ENCODE peak calls at places on chromosomes 1 and 21, in six cellular contexts. M, H, V, W, Y and X are unnamed samples.

GRCh38 chr1:178579562-178579961 is 66.7 kb downstream of the TEX35 start:
- DNase-seq in M (no peak), H (no peak), V (no peak), W (no peak), Y (no peak), X (no peak)

GRCh38 chr1:117284408-117285215 is 73.9 kb upstream of the VTCN1 start:
- DNase-seq in M (no peak), H (no peak), V (peak), W (no peak), Y (no peak), X (no peak)

GRCh38 chr1:219858980-219859379 is 69.4 kb downstream of the SLC30A10 start:
- DNase-seq in M (no peak), H (no peak), V (no peak), W (no peak), Y (no peak), X (no peak)

GRCh38 chr1:94962745-94963265 is 35.9 kb upstream of the CNN3 start:
- DNase-seq in M (no peak), H (no peak), V (peak), W (peak), Y (no peak), X (no peak)

GRCh38 chr1:28773105-28773504 is 36.4 kb downstream of the YTHDF2 start:
- DNase-seq in M (no peak), H (no peak), V (no peak), W (no peak), Y (no peak), X (no peak)

GRCh38 chr1:21259316-21260076 is 30.8 kb downstream of the ECE1 start:
- DNase-seq in M (no peak), H (no peak), V (no peak), W (no peak), Y (no peak), X (no peak)

GRCh38 chr21:28391938-28392337 is 600.7 kb downstream of the LTN1 start:
- DNase-seq in M (no peak), H (no peak), V (no peak), W (no peak), Y (no peak), X (no peak)

GRCh38 chr1:31413405-31414005 is 492 bp downstream of the SERINC2 start:
- DNase-seq in M (peak), H (peak), V (peak), W (no peak), Y (peak), X (peak)

GRCh38 chr21:42317826-42318746 is 2.9 kb upstream of the TFF3 start:
- DNase-seq in M (no peak), H (no peak), V (no peak), W (no peak), Y (no peak), X (no peak)

GRCh38 chr1:59406437-59407164 is 109.7 kb downstream of the FGGY start:
- DNase-seq in M (no peak), H (no peak), V (no peak), W (no peak), Y (no peak), X (no peak)

GRCh38 chr1:210730023-210730422 is 401.3 kb downstream of the HHAT start:
- DNase-seq in M (no peak), H (no peak), V (no peak), W (no peak), Y (no peak), X (no peak)

GRCh38 chr1:56452027-56453011 is 127.0 kb downstream of the PLPP3 start:
- DNase-seq in M (no peak), H (no peak), V (no peak), W (no peak), Y (no peak), X (no peak)

GRCh38 chr1:9960705-9961562 is 17.7 kb downstream of the NMNAT1 start:
- DNase-seq in M (no peak), H (no peak), V (no peak), W (no peak), Y (no peak), X (no peak)

GRCh38 chr1:161985301-161985825 is 38.3 kb downstream of the OLFML2B start:
- DNase-seq in M (no peak), H (no peak), V (no peak), W (no peak), Y (no peak), X (no peak)

GRCh38 chr1:207414606-207415108 is 39.5 kb upstream of the CR2 start:
- DNase-seq in M (no peak), H (no peak), V (no peak), W (no peak), Y (no peak), X (no peak)

GRCh38 chr1:220528679-220529529 is 968 bp downstream of the MARK1 start:
- DNase-seq in M (no peak), H (no peak), V (peak), W (no peak), Y (no peak), X (no peak)

GRCh38 chr1:87421809-87422208 is 93.1 kb downstream of the LMO4 start:
- DNase-seq in M (no peak), H (no peak), V (no peak), W (no peak), Y (no peak), X (no peak)

GRCh38 chr1:63621698-63622097 is 28.5 kb downstream of the PGM1 start:
- DNase-seq in M (peak), H (no peak), V (no peak), W (no peak), Y (no peak), X (no peak)

GRCh38 chr1:24897263-24898151 is 32.6 kb downstream of the RUNX3 start:
- DNase-seq in M (no peak), H (peak), V (no peak), W (no peak), Y (peak), X (no peak)

GRCh38 chr1:95118019-95118499 is 904 bp downstream of the TLCD4 start:
- DNase-seq in M (no peak), H (no peak), V (peak), W (no peak), Y (peak), X (peak)

GRCh38 chr1:61268546-61269243 is 186.3 kb downstream of the NFIA start:
- DNase-seq in M (no peak), H (no peak), V (no peak), W (no peak), Y (no peak), X (peak)

GRCh38 chr1:190244406-190244805 is 233.3 kb downstream of the BRINP3 start:
- DNase-seq in M (no peak), H (no peak), V (no peak), W (no peak), Y (no peak), X (no peak)

GRCh38 chr1:214990619-214991018 is 91.9 kb upstream of the KCNK2 start:
- DNase-seq in M (no peak), H (no peak), V (peak), W (no peak), Y (no peak), X (no peak)

GRCh38 chr1:171769754-171770153 is 11.7 kb upstream of the METTL13 start:
- DNase-seq in M (no peak), H (no peak), V (no peak), W (no peak), Y (no peak), X (no peak)

GRCh38 chr1:7868085-7868780 is 15.4 kb upstream of the UTS2 start:
- DNase-seq in M (no peak), H (no peak), V (no peak), W (no peak), Y (no peak), X (no peak)

GRCh38 chr1:230982698-230983097 is 3.8 kb downstream of the ARV1 start:
- DNase-seq in M (no peak), H (no peak), V (no peak), W (no peak), Y (no peak), X (no peak)

GRCh38 chr1:58779837-58780585 is 3.8 kb downstream of the JUN start:
- DNase-seq in M (no peak), H (peak), V (peak), W (peak), Y (no peak), X (no peak)

GRCh38 chr1:235920596-235921375 is 54.1 kb upstream of the LYST start:
- DNase-seq in M (no peak), H (no peak), V (no peak), W (no peak), Y (no peak), X (no peak)

GRCh38 chr1:221251580-221251979 is 372.3 kb downstream of the HLX start:
- DNase-seq in M (no peak), H (no peak), V (no peak), W (no peak), Y (no peak), X (no peak)

DNA sequence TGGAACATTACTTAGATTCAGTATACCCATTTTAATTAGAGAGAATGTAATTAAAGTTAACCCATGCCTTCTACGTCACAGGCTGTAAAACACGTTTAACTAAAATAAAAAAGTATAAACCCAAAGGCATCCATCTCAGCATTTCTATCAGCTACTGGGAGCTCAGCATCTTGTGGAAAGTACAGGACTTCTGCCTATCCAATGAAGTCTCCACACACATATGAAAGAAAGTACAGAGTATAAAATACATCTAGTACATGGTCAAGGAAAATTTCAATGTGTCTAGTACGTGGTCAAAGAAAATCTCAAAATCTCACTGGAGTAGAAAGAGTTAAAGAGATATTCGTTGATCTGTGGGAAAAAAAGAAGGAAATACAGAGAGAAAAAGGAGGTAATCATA is 141.4 kb upstream of the ZNHIT6 start:
- DNase-seq in M (no peak), H (no peak), V (peak), W (no peak), Y (no peak), X (no peak)
- H3K27ac ChIP-seq in M (no peak), H (no peak), V (peak), W (no peak), Y (no peak), X (no peak)

DNA sequence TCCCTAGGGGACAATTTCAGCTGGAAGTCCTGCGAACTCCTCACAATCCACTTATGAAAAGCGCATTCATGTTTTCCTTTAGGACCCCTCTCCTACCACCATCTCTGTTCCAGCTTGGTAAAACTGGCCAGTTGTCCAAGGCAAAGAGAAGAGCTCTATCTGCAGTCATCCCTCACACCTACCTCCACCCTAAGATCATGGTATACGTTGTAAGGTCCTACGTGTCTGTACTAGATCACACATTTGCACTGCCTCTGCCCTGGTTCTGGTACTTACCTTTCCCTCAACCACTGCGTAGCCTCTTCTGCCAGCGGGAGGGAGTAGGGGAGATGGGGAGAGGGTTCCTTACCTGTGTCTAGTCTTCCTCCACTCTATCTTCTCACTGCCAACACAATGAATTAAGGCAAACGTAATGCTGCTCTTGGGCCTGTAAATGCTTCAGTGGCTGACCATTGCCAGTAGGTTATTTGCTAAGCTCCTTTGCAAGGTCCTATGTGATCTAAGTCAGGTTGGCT is 739 bp upstream of the NUP133 start:
- DNase-seq in M (no peak), H (no peak), V (no peak), W (no peak), Y (no peak), X (no peak)
- H3K27ac ChIP-seq in M (peak), H (peak), V (peak), W (peak), Y (peak), X (peak)

GRCh38 chr1:156645666-156646065 is 3.7 kb downstream of the BCAN start:
- DNase-seq in M (no peak), H (no peak), V (no peak), W (no peak), Y (no peak), X (no peak)

GRCh38 chr1:156643266-156644092 is 1.6 kb downstream of the BCAN start:
- DNase-seq in M (no peak), H (no peak), V (no peak), W (peak), Y (no peak), X (no peak)

GRCh38 chr1:156644146-156644545 is 2.2 kb downstream of the BCAN start:
- DNase-seq in M (no peak), H (no peak), V (no peak), W (no peak), Y (no peak), X (no peak)

GRCh38 chr1:156644640-156645039 is 2.7 kb downstream of the BCAN start:
- DNase-seq in M (no peak), H (no peak), V (no peak), W (no peak), Y (no peak), X (no peak)

GRCh38 chr1:156645058-156645457 is 3.1 kb downstream of the BCAN start:
- DNase-seq in M (no peak), H (no peak), V (no peak), W (no peak), Y (no peak), X (no peak)
- H3K27ac ChIP-seq in M (no peak), H (no peak), V (no peak), W (no peak), Y (no peak), X (peak)

GRCh38 chr1:167685844-167686243 is 35.9 kb upstream of the MPZL1 start:
- DNase-seq in M (no peak), H (no peak), V (no peak), W (no peak), Y (no peak), X (no peak)
- H3K27ac ChIP-seq in M (peak), H (no peak), V (no peak), W (no peak), Y (no peak), X (no peak)

DNA sequence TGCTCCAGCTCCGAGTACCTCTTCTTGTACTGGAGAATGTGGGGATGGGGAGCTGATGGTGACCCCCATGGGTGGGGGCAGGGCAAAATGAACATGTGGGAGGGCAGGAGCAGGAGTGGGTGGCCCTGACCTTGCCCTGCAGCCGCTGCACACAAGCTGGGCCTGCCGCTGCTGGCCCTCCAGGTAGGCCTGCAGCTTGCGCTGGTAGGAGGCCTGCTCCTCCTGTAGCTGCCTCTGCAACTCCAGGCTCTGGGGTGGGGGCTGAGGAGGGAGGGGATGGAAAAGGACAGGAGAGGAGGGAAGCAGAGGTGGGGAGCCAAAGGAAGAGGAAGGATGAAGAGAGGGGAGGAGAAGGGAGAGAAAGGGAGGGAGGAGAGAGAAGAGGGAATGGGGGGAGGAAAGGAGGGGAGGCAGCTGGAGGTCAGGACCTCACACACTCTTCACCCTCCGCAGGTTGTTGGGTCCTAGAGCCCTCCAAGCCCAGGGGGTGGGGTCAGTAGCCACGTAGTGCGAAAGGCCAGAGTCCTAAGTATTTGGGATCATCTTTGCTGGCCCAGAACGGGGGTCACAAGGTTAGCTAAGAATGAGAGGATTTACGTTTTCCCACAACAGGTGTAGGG is 22.9 kb downstream of the RNU1-1 start:
- DNase-seq in M (no peak), H (peak), V (no peak), W (no peak), Y (no peak), X (no peak)
- H3K27ac ChIP-seq in M (no peak), H (no peak), V (no peak), W (no peak), Y (no peak), X (peak)

DNA sequence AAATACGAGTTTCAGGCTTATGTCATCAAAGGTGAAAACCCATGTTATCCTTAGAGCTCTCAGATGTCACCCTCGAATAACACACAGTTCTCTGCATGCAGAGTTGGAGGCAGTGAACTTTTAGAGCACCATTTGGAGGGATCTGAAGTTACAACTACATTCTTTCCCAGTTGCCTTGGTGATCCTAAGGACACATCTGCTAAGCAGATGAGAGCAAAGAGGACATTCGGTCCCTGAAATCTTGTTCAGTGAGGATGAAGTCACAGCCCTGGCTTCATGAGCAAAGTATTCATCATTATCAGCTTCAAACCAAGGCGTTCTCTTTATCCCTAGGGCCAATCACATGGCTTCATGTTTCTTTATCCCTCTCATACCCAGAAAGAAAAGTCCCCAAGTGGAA is 23.1 kb upstream of the MCOLN2 start:
- DNase-seq in M (no peak), H (no peak), V (no peak), W (no peak), Y (no peak), X (no peak)
- H3K27ac ChIP-seq in M (no peak), H (no peak), V (no peak), W (no peak), Y (no peak), X (no peak)

GRCh38 chr1:106603616-106604015 is 452.9 kb upstream of the PRMT6 start:
- DNase-seq in M (no peak), H (no peak), V (no peak), W (no peak), Y (no peak), X (no peak)
- H3K27ac ChIP-seq in M (no peak), H (no peak), V (no peak), W (no peak), Y (no peak), X (no peak)

GRCh38 chr21:32368386-32368785 is 24.4 kb downstream of the URB1 start:
- DNase-seq in M (no peak), H (no peak), V (no peak), W (no peak), Y (no peak), X (no peak)

GRCh38 chr21:32371913-32372314 is 20.9 kb downstream of the URB1 start:
- DNase-seq in M (no peak), H (no peak), V (peak), W (no peak), Y (no peak), X (no peak)

GRCh38 chr21:32367158-32367557 is 25.7 kb downstream of the URB1 start:
- DNase-seq in M (no peak), H (no peak), V (no peak), W (no peak), Y (no peak), X (no peak)

GRCh38 chr21:32372755-32373154 is 20.1 kb downstream of the URB1 start:
- DNase-seq in M (no peak), H (no peak), V (no peak), W (no peak), Y (no peak), X (no peak)

DNA sequence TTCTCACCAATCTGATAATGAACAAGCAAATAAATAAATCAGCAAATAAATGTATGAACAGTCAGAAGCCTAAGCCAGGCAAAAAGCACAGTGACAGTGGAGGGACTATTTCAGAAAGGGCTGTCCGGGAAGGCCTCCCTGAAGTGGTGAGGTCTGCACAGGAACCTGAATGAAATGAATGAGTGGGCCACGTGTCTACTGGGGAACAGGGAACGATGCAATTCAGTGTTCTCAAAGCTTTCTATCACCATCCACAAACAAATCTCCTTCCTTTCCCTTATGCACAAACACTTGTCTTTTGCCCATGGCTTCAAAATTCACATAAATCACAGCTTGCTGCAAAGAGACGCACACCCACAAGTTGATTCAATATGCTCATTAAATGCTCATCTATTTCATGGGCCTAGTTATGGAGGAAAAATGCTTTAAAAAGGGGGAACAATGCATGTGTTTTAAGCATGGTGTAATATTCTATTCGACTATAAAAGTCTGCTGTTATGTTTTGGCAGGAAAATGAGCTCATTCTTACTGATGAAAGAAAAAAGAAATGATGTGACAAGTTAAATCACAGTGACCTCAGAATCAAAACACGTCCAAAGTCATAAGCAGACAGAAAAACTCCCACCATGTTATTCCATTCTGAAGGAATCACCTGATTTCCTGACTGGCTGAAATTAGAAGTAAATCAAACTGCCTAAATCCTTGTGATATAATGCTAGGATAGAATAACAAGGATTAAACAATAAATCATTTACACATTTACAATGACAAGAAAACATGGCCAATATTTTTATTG is 21.6 kb downstream of the URB1 start:
- DNase-seq in M (no peak), H (no peak), V (no peak), W (no peak), Y (no peak), X (no peak)
- H3K27ac ChIP-seq in M (peak), H (peak), V (peak), W (no peak), Y (peak), X (peak)

DNA sequence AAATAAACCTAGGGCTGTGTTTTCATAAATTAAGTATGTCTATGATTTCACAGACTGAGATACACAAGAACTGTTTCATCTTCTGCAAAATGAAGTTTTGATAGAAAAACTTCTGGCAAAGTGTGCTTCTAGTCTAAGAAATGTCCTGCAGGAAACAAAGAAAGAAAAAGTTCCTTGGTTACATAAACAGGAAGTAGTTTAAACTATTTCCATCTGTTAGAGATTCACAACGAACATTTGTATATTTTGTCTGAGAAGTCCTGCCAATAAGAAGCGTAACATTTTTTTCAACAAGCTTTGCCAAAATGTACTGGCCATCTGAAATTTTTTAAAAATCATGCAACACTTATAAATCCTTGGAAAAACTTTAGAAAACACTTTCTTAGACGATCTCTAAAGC is 290.0 kb downstream of the LRRC40 start:
- DNase-seq in M (no peak), H (no peak), V (peak), W (no peak), Y (no peak), X (no peak)
- H3K27ac ChIP-seq in M (no peak), H (no peak), V (peak), W (no peak), Y (peak), X (no peak)